ENCODE peak calls at places on chromosomes 5 and 9, in six cellular contexts. P, H, I, U, N and M are unnamed samples.

GRCh38 chr9:127489471-127490115 is 38.3 kb downstream of the LRSAM1 start:
- DNase-seq in N (no peak), P (peak; percentile 37), I (no peak), H (no peak), U (no peak), M (no peak)

GRCh38 chr9:127132921-127133647 is 10.6 kb upstream of the ANGPTL2 start:
- DNase-seq in I (peak; percentile 56), U (no peak), N (peak; percentile 76), H (no peak), P (no peak), M (no peak)

GRCh38 chr9:38715684-38716083 is 4.2 kb downstream of the FAM240B start:
- DNase-seq in N (no peak), H (no peak), I (no peak), U (no peak), P (no peak), M (no peak)

GRCh38 chr5:52771343-52772039 is 16.2 kb upstream of the ITGA1 start:
- DNase-seq in H (no peak), I (no peak), N (no peak), U (no peak), P (no peak), M (no peak)

GRCh38 chr5:119049824-119050449 is 20.9 kb upstream of the DMXL1 start:
- DNase-seq in P (no peak), I (no peak), U (no peak), H (no peak), N (no peak), M (no peak)

GRCh38 chr5:52504584-52505240 is 283.0 kb upstream of the ITGA1 start:
- DNase-seq in U (no peak), P (no peak), N (no peak), I (no peak), H (no peak), M (no peak)

GRCh38 chr9:69149321-69149807 is 24.7 kb upstream of the TJP2 start:
- DNase-seq in U (no peak), I (no peak), P (no peak), H (no peak), N (no peak), M (no peak)

GRCh38 chr9:92179286-92180002 is 64.2 kb upstream of the SPTLC1 start:
- DNase-seq in U (no peak), H (no peak), N (no peak), P (peak; percentile 5), I (no peak), M (no peak)

GRCh38 chr5:122129332-122129731 is at the start of gene ZNF474:
- DNase-seq in P (peak; percentile 28), U (no peak), N (peak; percentile 74), I (no peak), H (no peak), M (no peak)

GRCh38 chr9:110115341-110115820 is 92.6 kb downstream of the C9orf152 start:
- DNase-seq in U (no peak), P (no peak), H (peak; percentile 43), N (no peak), I (no peak), M (no peak)

GRCh38 chr5:135571902-135572301 is 6.9 kb downstream of the CXCL14 start:
- DNase-seq in U (no peak), I (no peak), P (no peak), H (no peak), N (no peak), M (no peak)

GRCh38 chr5:109953821-109954220 is 264.1 kb downstream of the MAN2A1 start:
- DNase-seq in U (no peak), I (no peak), P (no peak), H (no peak), N (no peak), M (no peak)

GRCh38 chr9:136823136-136824046 is 15.6 kb downstream of the RABL6 start:
- DNase-seq in P (no peak), I (no peak), N (no peak), U (no peak), H (no peak), M (no peak)

GRCh38 chr5:5416733-5417132 is 5.7 kb upstream of the ICE1 start:
- DNase-seq in N (no peak), U (no peak), I (no peak), H (no peak), P (no peak), M (peak; percentile 2)

DNA sequence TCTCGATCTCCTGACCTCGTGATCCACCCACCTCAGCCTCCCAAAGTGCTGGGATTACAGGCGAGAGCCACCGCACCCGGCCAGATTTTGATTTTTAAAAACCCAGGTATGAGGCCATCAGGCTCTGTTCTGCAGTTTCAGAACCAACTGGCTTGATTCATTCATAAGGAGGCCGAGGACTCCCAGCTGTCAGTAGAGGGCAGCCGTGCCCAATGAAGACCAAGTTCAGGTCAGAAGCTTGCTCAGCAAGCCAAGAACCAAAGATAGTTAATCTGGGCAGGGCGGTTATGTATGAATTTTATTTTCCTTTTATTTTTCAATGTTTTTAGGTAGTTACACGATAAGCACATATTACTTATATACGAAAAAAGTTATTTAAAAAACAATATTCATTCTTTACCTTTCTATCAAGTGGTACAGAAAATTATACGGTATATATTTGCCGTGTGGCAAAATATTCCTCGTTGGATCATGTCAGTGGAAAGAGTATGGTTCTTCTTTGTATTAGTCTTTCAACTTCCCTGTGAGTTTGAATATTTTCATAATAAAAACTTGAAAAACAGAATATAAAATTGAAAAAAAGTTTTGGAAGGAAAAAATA is 18.0 kb downstream of the MGAT1 start:
- DNase-seq in P (peak; percentile 54), H (peak; percentile 77), U (peak; percentile 60), N (peak; percentile 89), I (peak; percentile 82), M (peak; percentile 81)
- H3K27ac ChIP-seq in P (no peak overlapping the region), H (no peak overlapping the region), U (no peak overlapping the region), N (peak overlapping the region; percentile 79), I (peak overlapping the region; percentile 76), M (no peak overlapping the region)

DNA sequence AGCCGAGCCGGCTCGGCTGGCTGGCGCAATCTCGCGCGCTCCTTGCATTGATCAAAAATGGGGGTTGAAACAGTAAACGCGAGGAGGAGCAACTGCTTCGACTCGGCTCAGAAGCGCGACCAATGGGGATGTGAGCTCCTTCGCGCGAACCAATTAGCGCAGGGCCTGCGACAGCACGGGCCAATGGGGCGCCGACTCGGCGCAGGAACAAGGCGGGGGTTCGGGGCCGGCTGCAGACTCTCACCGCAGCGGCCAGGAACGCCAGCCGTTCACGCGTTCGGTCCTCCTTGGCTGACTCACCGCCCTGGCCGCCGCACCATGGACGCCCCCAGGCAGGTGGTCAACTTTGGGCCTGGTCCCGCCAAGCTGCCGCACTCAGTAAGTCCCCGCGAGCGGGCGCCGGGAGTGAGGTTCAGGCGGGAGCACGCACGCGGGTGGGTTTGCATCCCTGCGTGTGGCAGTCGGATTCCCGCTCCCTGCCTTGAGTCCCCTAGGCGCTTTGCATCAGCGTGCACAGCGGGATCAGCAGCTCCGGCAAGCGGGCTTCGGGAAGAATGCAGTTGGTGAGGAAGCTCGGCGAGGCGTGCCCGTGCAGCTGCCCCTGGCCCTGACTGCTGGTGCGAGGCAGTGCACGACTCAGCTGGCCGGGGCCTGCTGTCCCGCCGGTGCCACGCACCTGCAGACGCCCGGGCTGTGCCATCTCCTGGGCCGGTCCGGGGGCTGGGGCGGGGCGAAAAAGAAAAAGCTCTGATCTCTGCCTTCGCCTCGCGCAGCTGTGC is at the start of gene PSAT1:
- DNase-seq in I (peak; percentile 87), P (peak; percentile 95), N (peak; percentile 92), H (peak; percentile 76), U (peak; percentile 84), M (peak; percentile 97)
- H3K27ac ChIP-seq in I (peak within 1 kb of the TSS; percentile 14), P (peak within 1 kb of the TSS; percentile 84), N (peak within 1 kb of the TSS; percentile 72), H (no peak within 1 kb of the TSS), U (peak within 1 kb of the TSS; percentile 2), M (peak within 1 kb of the TSS; percentile 96)

GRCh38 chr9:133127340-133127981 is 6.4 kb upstream of the RALGDS start:
- DNase-seq in H (no peak), N (peak; percentile 86), U (peak; percentile 64), P (no peak), I (peak; percentile 86), M (no peak)
- H3K27ac ChIP-seq in H (peak overlapping the region; percentile 50), N (peak overlapping the region; percentile 73), U (peak overlapping the region; percentile 100), P (no peak overlapping the region), I (peak overlapping the region; percentile 77), M (no peak overlapping the region)

GRCh38 chr9:74838351-74838750 is 49.4 kb downstream of the TRPM6 start:
- DNase-seq in I (no peak), P (no peak), N (no peak), U (no peak), H (no peak), M (no peak)
- H3K27ac ChIP-seq in I (no peak overlapping the region), P (no peak overlapping the region), N (no peak overlapping the region), U (no peak overlapping the region), H (no peak overlapping the region), M (no peak overlapping the region)

DNA sequence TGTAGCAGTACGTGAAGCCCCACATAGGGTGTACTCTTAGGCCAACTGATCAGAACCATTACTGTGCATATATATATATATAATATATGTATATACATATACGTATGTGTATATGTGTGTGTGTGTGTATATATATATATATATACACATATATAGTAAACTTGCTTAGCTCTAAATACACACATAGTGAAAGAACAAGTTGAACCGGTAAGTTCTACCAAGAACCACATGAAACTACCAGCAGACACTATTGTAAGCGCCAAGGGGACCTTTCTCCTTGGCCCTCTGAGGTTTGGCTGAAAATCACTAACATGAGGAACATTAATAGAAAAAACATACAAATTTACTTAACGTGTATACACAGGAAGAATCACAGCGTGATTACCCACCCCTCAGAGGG is 1.8 kb upstream of the TARS1 start:
- DNase-seq in H (no peak), U (no peak), P (no peak), I (no peak), N (no peak), M (no peak)
- H3K27ac ChIP-seq in H (no peak overlapping the region), U (no peak overlapping the region), P (peak overlapping the region; percentile 99), I (no peak overlapping the region), N (no peak overlapping the region), M (no peak overlapping the region)

DNA sequence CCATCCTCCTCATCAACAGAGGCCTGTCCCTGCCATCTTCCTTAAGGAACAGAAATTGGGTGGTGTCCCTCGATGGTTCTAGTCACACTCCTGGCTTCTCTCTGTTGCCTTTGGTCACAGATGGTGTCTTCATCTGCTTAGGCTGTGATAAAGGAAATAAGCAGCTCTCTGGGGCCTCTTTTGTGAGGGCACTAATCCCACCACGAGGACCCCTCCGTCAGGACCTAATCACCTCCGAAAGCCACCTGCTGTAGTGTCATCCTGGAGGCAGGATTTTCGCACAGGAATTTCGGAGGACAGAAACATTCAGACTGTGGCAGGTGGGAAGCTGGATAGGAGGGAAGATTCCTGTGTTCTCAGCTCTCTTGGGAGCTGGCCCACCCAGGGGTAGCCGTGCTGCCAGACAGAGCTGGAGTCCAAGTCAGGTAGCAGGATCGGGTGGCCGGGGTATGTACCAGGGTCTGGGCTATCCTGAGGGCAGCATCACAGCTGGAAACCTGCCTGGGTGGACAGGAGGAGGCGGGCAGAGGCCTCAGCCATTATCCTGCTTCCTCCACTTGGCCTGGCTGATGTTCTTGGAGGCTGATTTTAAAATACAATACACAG is 59.5 kb downstream of the ANKRD33B start:
- DNase-seq in I (no peak), H (no peak), U (no peak), P (no peak), N (no peak), M (no peak)
- H3K27ac ChIP-seq in I (no peak overlapping the region), H (no peak overlapping the region), U (no peak overlapping the region), P (no peak overlapping the region), N (no peak overlapping the region), M (no peak overlapping the region)

DNA sequence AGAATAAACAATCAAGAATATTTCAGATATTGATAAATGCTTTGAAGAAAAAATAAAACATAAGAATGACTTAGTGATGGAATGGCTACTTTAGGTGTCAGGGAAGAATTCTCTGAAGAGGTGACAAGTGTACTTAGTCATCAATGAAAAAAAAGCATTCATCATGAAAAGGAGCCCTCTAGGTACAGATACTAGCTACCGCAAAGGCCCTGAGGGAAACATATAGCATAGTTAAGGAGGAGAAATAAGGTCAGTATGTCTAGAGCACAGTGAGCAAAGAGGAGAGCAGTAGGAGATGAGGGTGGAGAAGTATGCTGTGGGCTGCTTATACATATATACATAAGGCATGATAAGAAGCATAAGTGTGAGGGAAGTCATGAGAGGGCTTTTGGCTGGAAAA is 41.8 kb downstream of the CSF2 start:
- DNase-seq in U (no peak), I (no peak), N (no peak), P (no peak), H (no peak), M (no peak)
- H3K27ac ChIP-seq in U (no peak overlapping the region), I (no peak overlapping the region), N (no peak overlapping the region), P (peak overlapping the region; percentile 56), H (no peak overlapping the region), M (no peak overlapping the region)